ENCODE peak calls at places on chromosomes 11 and 22, in ten cellular contexts. G is GM12878, S is B cell, Y is kidney, V is fibroblast of mammary gland, X is fibroblast of lung, W is astrocyte of the spinal cord, C is neural crest cell, L is adrenal gland, U is thoracic aorta. A is an unnamed sample.
A peak's percentile ranks its signal among the peaks of the same experiment; 100 is the strongest.

GRCh38 chr11:133896028-133896427 is 50.7 kb upstream of the SPATA19 start:
- DNase-seq in U (no peak), V (no peak), S (no peak), Y (no peak), X (no peak), W (no peak), C (no peak), L (no peak), G (no peak), A (no peak)

GRCh38 chr11:66956689-66957290 is 1.4 kb downstream of the PC start:
- DNase-seq in W (peak; percentile 87), S (no peak), V (peak; percentile 95), L (no peak), X (peak; percentile 77), C (no peak), U (no peak), Y (no peak), G (no peak), A (no peak)

GRCh38 chr11:117606807-117607206 is 190.2 kb downstream of the DSCAML1 start:
- DNase-seq in S (no peak), U (no peak), X (no peak), Y (no peak), V (no peak), L (no peak), W (no peak), G (peak; percentile 55), C (no peak), A (no peak)

GRCh38 chr22:43555561-43556515 is 144.0 kb downstream of the MPPED1 start:
- DNase-seq in V (no peak), S (no peak), G (no peak), U (no peak), C (no peak), W (no peak), X (no peak), Y (no peak), L (no peak), A (no peak)

GRCh38 chr11:47510231-47510630 is 42.7 kb downstream of the CELF1 start:
- DNase-seq in G (no peak), V (peak; percentile 82), Y (no peak), U (no peak), W (no peak), C (no peak), L (no peak), S (no peak), X (no peak), A (no peak)

GRCh38 chr11:115052601-115053000 is 374.3 kb downstream of the NXPE2 start:
- DNase-seq in X (no peak), L (no peak), G (no peak), U (no peak), W (no peak), S (no peak), V (no peak), Y (no peak), C (no peak), A (no peak)

GRCh38 chr22:20080776-20081654 is 974 bp downstream of the DGCR8 start:
- DNase-seq in G (no peak), U (no peak), C (peak; percentile 44), L (peak; percentile 60), W (peak; percentile 63), V (peak; percentile 71), Y (peak; percentile 77), X (peak; percentile 57), S (no peak), A (peak; percentile 45)

GRCh38 chr11:2538951-2539735 is 94.3 kb downstream of the KCNQ1 start:
- DNase-seq in W (no peak), X (no peak), V (no peak), C (no peak), S (no peak), G (no peak), U (no peak), Y (peak; percentile 80), L (peak; percentile 29), A (no peak)

GRCh38 chr11:83639995-83640758 is 354.0 kb upstream of the CCDC90B start:
- DNase-seq in W (no peak), S (no peak), V (no peak), U (no peak), X (no peak), L (no peak), G (no peak), Y (no peak), C (no peak), A (no peak)

GRCh38 chr11:121534131-121535093 is 81.6 kb upstream of the SORL1-AS1 start:
- DNase-seq in W (peak; percentile 13), Y (no peak), G (no peak), X (peak; percentile 52), S (no peak), V (peak; percentile 59), U (no peak), L (no peak), C (no peak), A (no peak)

GRCh38 chr11:69044111-69045013 is 4.4 kb upstream of the TPCN2 start:
- DNase-seq in S (no peak), W (peak; percentile 77), G (no peak), X (peak; percentile 83), U (no peak), V (peak; percentile 58), Y (peak; percentile 86), L (peak; percentile 80), C (peak; percentile 48), A (peak; percentile 63)

GRCh38 chr11:70502677-70503076 is 104.3 kb downstream of the CTTN start:
- DNase-seq in C (no peak), G (no peak), W (no peak), X (no peak), Y (peak; percentile 33), V (no peak), S (no peak), L (no peak), U (no peak), A (no peak)

GRCh38 chr22:26753125-26753862 is 95.9 kb downstream of the MIAT start:
- DNase-seq in U (no peak), Y (no peak), W (no peak), G (no peak), X (no peak), V (no peak), S (no peak), L (no peak), C (no peak), A (no peak)

GRCh38 chr11:894575-895201 is 15.9 kb downstream of the CHID1 start:
- DNase-seq in W (no peak), U (no peak), X (no peak), C (no peak), V (no peak), L (no peak), Y (no peak), G (no peak), S (no peak), A (no peak)

GRCh38 chr11:893008-893654 is 17.5 kb downstream of the CHID1 start:
- DNase-seq in Y (no peak), U (no peak), C (no peak), V (no peak), L (no peak), G (no peak), W (no peak), X (no peak), S (no peak), A (no peak)

GRCh38 chr11:889686-890475 is 20.7 kb downstream of the CHID1 start:
- DNase-seq in G (no peak), S (no peak), C (no peak), U (no peak), X (no peak), W (no peak), V (no peak), Y (no peak), L (no peak), A (no peak)

GRCh38 chr11:890794-891600 is 19.6 kb downstream of the CHID1 start:
- DNase-seq in X (no peak), S (no peak), U (no peak), L (no peak), C (no peak), G (no peak), W (no peak), Y (no peak), V (no peak), A (no peak)

GRCh38 chr11:892106-892505 is 18.5 kb downstream of the CHID1 start:
- DNase-seq in Y (no peak), W (no peak), G (no peak), L (no peak), U (no peak), X (no peak), S (no peak), C (no peak), V (no peak), A (no peak)
- TF ChIP-seq CTCF in Y (no peak), W (peak; percentile 37), G (no peak), L (no peak), U (no peak), X (no peak), S (no peak), C (no peak), V (no peak), A (no peak)

GRCh38 chr11:7563269-7563668 is 49.5 kb downstream of the PPFIBP2 start:
- DNase-seq in C (no peak), S (no peak), Y (no peak), W (no peak), U (no peak), X (no peak), L (no peak), V (no peak), G (no peak), A (no peak)
- TF ChIP-seq CTCF in C (no peak), S (no peak), Y (no peak), W (no peak), U (no peak), X (no peak), L (no peak), V (no peak), G (no peak), A (no peak)

DNA sequence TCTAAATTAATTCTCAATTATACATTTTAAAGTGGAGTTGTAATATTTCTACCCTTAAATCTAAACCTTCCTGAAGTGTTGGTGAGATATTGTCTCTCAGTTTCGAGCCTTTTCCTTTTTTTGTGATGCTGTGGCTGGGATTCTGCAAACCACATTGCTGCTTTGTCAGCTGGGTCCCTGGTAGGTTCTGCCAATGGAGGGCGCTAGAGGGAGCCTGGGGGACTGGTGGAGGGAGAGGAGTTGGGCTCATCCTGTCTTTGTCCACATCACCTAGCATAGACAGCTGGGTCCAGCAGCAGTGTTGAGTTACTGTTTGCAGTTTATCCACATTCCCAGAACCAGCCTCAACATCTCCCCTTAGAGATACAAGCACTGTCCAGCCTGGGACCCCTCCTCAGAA is 41.0 kb downstream of the TRAF6 start:
- DNase-seq in V (peak; percentile 14), U (no peak), L (no peak), W (peak; percentile 44), Y (no peak), C (no peak), S (no peak), G (no peak), X (no peak), A (peak; percentile 75)
- TF ChIP-seq CTCF in V (peak; percentile 46), U (no peak), L (no peak), W (peak; percentile 74), Y (no peak), C (peak; percentile 29), S (no peak), G (peak; percentile 14), X (no peak), A (peak; percentile 63)

DNA sequence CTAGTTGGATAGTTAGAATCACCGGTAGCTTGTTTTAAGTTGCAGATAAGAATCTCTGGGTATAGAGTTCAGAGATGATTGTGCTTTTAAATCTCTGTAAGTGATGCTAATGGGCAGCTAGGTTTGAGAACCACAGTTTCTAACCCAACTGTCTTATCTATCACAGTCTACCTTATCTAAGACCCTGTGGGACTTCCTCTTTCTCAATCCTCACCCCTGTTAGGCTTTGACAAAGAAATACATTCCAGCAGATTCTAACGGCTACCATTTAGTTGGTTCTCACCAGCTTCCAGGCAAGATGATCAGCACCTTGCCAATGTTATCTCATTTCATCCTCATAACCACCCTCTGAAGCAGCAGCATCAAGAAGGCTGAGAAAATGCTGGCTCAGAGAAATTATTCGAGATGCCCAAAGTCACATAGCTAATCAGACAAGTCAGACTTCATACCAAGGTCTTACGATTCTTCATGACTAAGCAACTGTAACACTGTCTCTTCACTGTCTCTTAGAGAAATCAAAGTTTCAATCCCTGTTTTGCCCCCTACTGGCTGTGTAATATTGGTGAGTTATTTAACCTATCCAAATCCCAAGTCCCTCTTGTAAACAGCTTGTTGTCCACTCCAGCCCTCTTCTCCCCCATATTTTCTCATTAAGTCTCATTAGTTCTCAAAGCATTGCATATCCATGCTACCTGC is 192.4 kb upstream of the API5 start:
- DNase-seq in W (no peak), C (no peak), U (no peak), Y (no peak), L (no peak), V (no peak), G (no peak), X (no peak), S (no peak), A (no peak)
- TF ChIP-seq CTCF in W (no peak), C (peak; percentile 39), U (no peak), Y (no peak), L (no peak), V (no peak), G (no peak), X (no peak), S (no peak), A (no peak)

A was measured in endothelial cell.